ENCODE peak calls at places on chromosome 6, in four cellular contexts. One of them, this sample, is unnamed.

GRCh38 chr6:136873733-136874132 is 48.4 kb upstream of the SLC35D3 start:
- DNase-seq in LNCaP clone FGC: no peak
- DNase-seq in upper lobe of right lung: no peak
- DNase-seq in NCI-H748 treated with DMSO at 0.1 percent for 48 hours: no peak
- DNase-seq in this sample: no peak

GRCh38 chr6:126302191-126302590 is 37.7 kb upstream of the CENPW start:
- DNase-seq in NCI-H748 treated with DMSO at 0.1 percent for 48 hours: no peak
- DNase-seq in upper lobe of right lung: no peak
- DNase-seq in LNCaP clone FGC: no peak
- DNase-seq in this sample: no peak

GRCh38 chr6:125918681-125919566 is 37.6 kb upstream of the HINT3 start:
- DNase-seq in LNCaP clone FGC: peak
- DNase-seq in upper lobe of right lung: no peak
- DNase-seq in NCI-H748 treated with DMSO at 0.1 percent for 48 hours: peak
- DNase-seq in this sample: no peak

GRCh38 chr6:109736273-109737031 is 45.4 kb downstream of the FIG4 start:
- DNase-seq in LNCaP clone FGC: no peak
- DNase-seq in upper lobe of right lung: no peak
- DNase-seq in NCI-H748 treated with DMSO at 0.1 percent for 48 hours: no peak
- DNase-seq in this sample: no peak

GRCh38 chr6:153150767-153151440 is 19.8 kb upstream of the RGS17 start:
- DNase-seq in LNCaP clone FGC: no peak
- DNase-seq in upper lobe of right lung: no peak
- DNase-seq in NCI-H748 treated with DMSO at 0.1 percent for 48 hours: peak
- DNase-seq in this sample: no peak

GRCh38 chr6:14476793-14477531 is 359.4 kb downstream of the CD83 start:
- DNase-seq in upper lobe of right lung: no peak
- DNase-seq in LNCaP clone FGC: no peak
- DNase-seq in NCI-H748 treated with DMSO at 0.1 percent for 48 hours: no peak
- DNase-seq in this sample: no peak

GRCh38 chr6:139962663-139963314 is 588.3 kb upstream of the CITED2 start:
- DNase-seq in NCI-H748 treated with DMSO at 0.1 percent for 48 hours: no peak
- DNase-seq in upper lobe of right lung: no peak
- DNase-seq in LNCaP clone FGC: no peak
- DNase-seq in this sample: no peak

GRCh38 chr6:49205526-49205925 is 257.5 kb downstream of the MMUT start:
- DNase-seq in LNCaP clone FGC: no peak
- DNase-seq in upper lobe of right lung: no peak
- DNase-seq in NCI-H748 treated with DMSO at 0.1 percent for 48 hours: peak
- DNase-seq in this sample: no peak

GRCh38 chr6:151301547-151301946 is 61.8 kb downstream of the AKAP12 start:
- DNase-seq in NCI-H748 treated with DMSO at 0.1 percent for 48 hours: no peak
- DNase-seq in upper lobe of right lung: no peak
- DNase-seq in LNCaP clone FGC: no peak
- DNase-seq in this sample: no peak

GRCh38 chr6:47162231-47162630 is 120.1 kb upstream of the ADGRF1 start:
- DNase-seq in NCI-H748 treated with DMSO at 0.1 percent for 48 hours: no peak
- DNase-seq in LNCaP clone FGC: no peak
- DNase-seq in upper lobe of right lung: no peak
- DNase-seq in this sample: no peak